ENCODE peak calls at places on chromosomes 13 and 19, in five cellular contexts. A is left ventricle myocardium inferior, H is tibial nerve, W is prostate gland, J is kidney. S is an unnamed sample.

GRCh38 chr13:26601669-26602068 is 44.2 kb downstream of the WASF3 start:
- DNase-seq in A (no peak), H (no peak), W (no peak), J (no peak), S (no peak)

GRCh38 chr19:7188682-7189629 is 105.3 kb downstream of the INSR start:
- DNase-seq in A (no peak), H (no peak), W (no peak), J (no peak), S (no peak)

GRCh38 chr19:19406878-19407639 is 1.6 kb downstream of the GATAD2A start:
- DNase-seq in A (no peak), H (no peak), W (peak), J (no peak), S (no peak)

GRCh38 chr19:38702278-38702677 is 42.0 kb downstream of the CAPN12 start:
- DNase-seq in A (no peak), H (no peak), W (no peak), J (no peak), S (no peak)

GRCh38 chr19:12641456-12641855 is 25.1 kb downstream of the MAN2B1 start:
- DNase-seq in A (no peak), H (no peak), W (no peak), J (peak), S (no peak)

GRCh38 chr13:81779896-81780295 is 1439.0 kb upstream of the SPRY2 start:
- DNase-seq in A (no peak), H (no peak), W (no peak), J (no peak), S (no peak)

GRCh38 chr19:22634450-22634827 is 315 bp downstream of the ZNF492 start:
- DNase-seq in A (no peak), H (no peak), W (no peak), J (peak), S (no peak)

GRCh38 chr13:40026174-40026585 is 370.7 kb downstream of the COG6 start:
- DNase-seq in A (no peak), H (no peak), W (no peak), J (no peak), S (no peak)

DNA sequence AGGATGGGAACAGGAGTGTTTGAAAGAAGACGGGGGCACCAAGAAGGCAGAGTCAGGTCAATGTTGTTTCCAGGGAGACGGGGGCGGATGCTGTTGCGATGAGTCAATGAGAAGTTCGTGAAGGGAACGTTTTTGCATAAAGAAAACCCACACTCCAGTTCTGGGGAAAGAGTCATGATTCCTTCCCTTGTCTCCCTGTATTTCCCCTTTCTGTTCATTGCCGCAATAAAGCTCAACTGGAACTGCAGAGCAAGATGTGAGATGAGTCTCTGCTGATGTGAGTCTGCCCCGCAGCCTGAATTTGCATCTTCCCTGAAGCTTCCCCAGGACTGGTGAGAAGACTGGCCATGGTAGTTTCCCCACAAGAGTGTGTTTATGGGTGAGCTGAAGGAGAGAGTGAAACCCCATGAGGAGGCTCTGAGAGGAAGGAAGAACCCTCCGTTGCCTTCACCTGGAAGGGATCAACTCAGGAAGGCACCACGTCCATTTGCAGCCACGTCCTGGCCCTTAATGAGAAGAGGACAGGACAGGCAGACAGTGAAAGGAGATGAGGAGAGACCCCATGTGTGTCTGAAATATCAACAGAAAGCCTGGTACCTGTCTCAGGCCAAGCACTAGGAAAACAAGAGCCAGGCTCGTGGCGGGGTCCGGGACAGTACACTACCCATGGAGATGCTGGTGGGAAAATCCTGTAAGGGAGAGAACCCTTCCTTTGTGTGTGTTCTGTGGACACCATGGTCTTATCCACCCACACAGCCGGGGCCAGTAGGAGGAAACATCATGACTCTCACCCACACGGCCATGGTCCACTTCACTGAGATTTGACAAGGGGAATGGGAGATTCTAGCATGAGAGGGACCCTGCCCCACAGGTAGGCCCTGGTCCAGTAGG is 13.7 kb downstream of the LILRA1 start:
- DNase-seq in A (no peak), H (no peak), W (no peak), J (peak), S (no peak)
- H3K27ac ChIP-seq in A (no peak), H (no peak), W (no peak), J (no peak), S (no peak)

GRCh38 chr19:2392366-2392765 is 32.3 kb downstream of the TMPRSS9 start:
- DNase-seq in A (no peak), H (no peak), W (no peak), J (no peak), S (no peak)
- H3K4me3 ChIP-seq in A (no peak), H (no peak), W (no peak), J (no peak), S (no peak)

GRCh38 chr19:3178973-3179738 is 587 bp downstream of the S1PR4 start:
- DNase-seq in A (no peak), H (no peak), W (no peak), J (peak), S (no peak)
- TF ChIP-seq CTCF in A (no peak), H (no peak), W (no peak), J (no peak), S (no peak)

GRCh38 chr13:114057131-114058050 is 75.0 kb downstream of the RASA3 start:
- DNase-seq in A (no peak), H (no peak), W (no peak), J (peak), S (no peak)

GRCh38 chr13:114059428-114059827 is 73.0 kb downstream of the RASA3 start:
- DNase-seq in A (no peak), H (no peak), W (no peak), J (peak), S (peak)

GRCh38 chr13:114056205-114057013 is 76.0 kb downstream of the RASA3 start:
- DNase-seq in A (no peak), H (no peak), W (no peak), J (peak), S (no peak)

GRCh38 chr13:114059946-114060860 is 72.2 kb downstream of the RASA3 start:
- DNase-seq in A (peak), H (peak), W (peak), J (peak), S (peak)

DNA sequence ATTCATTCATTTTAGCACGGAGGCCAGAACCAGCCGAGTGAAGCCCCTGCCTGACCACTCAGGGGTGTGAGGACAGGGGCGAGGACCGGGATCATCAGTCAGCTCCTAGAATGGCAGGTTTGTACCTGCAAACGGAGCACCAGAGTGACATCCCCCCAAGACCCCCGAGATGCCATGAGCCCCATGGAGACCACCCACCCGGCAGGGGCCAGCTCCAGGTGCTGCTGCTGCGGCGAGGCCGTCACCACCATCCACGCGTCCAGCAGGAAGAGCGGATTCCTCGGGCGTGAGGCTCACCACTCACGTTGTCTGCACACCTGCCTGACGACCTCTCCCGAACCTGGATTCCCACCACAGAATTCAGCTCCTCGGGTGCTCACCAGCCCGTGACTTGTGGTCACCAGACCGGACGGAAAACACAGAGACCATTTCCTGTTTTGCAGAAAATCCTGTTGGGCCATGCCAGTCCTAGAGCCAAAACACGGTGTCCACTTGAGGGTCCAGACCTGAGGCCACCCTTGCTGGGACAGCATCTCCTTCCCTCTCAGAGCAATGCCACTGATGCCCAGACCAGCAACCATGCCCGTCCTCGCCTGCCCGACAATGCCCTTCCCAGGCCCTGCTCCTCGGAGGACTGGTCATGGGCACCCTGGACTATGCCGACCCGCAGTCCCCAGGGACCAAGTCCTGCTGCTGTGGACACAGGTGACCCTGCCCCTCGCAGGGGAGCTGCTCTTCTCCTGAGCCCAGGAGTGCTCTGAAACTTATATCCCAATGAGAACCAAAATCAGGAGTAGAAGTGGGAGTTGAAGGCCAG is 74.2 kb downstream of the RASA3 start:
- DNase-seq in A (no peak), H (no peak), W (no peak), J (peak), S (no peak)
- H3K27ac ChIP-seq in A (no peak), H (peak), W (no peak), J (no peak), S (no peak)

GRCh38 chr13:20160346-20161274 is at the start of gene GJA3:
- DNase-seq in A (peak), H (no peak), W (no peak), J (no peak), S (no peak)

GRCh38 chr13:20161275-20161950 is 561 bp upstream of the GJA3 start:
- DNase-seq in A (no peak), H (no peak), W (no peak), J (no peak), S (no peak)

GRCh38 chr13:20159646-20160345 is 1.1 kb downstream of the GJA3 start:
- DNase-seq in A (no peak), H (no peak), W (no peak), J (no peak), S (no peak)

GRCh38 chr13:20165417-20166257 is 4.8 kb upstream of the GJA3 start:
- DNase-seq in A (no peak), H (no peak), W (no peak), J (no peak), S (no peak)

GRCh38 chr13:20161951-20162300 is 1.1 kb upstream of the GJA3 start:
- DNase-seq in A (no peak), H (no peak), W (no peak), J (no peak), S (no peak)
- H3K4me3 ChIP-seq in A (peak), H (no peak), W (no peak), J (no peak), S (no peak)

GRCh38 chr19:1843646-1844394 is 4.5 kb downstream of the REXO1 start:
- DNase-seq in A (no peak), H (no peak), W (no peak), J (no peak), S (no peak)
- TF ChIP-seq CTCF in A (peak), H (no peak), W (no peak), J (no peak), S (no peak)

DNA sequence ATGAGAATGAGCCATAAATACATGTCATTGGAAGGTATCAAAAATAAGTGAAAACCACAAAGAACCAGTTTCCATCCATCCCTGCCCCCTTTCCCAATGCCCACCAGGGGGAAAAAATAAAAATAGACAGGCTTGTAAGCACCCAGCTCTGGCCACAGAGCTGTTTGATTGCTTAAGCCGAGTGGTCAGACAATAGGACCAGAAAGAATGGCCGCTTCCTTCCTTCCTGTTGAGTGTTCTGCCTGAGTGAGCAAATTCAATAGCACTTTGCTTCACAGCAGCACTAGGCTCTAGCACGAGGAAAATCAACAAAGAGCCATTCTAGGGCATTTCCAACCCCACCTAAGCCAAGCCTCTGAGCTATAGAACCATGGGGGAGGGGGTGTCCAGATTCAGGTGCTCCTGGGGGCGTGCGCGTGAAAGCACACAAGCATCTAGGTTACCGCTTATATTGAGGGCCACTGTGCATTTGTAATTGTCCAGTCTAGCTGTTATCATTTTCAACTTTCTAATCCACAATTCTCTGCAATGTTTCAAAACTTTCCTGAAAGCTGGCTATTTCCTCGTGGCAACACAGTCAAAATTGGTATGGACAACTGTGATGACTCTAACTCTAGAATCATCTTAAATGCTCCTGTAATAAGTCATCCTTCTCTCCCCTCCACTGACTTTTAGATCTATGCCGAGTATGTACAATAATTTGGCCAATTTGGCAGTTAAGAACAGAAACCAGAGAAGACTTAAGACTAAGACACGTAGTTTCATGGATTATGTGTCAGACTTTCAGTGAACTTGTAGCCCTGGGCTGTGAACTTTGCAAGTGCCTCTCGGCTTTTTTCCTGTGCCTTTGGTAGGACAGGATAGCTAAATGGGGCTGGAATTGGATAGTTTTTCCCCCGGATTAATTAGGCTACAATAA is 64.3 kb downstream of the SPRY2 start:
- DNase-seq in A (no peak), H (peak), W (no peak), J (no peak), S (no peak)
- H3K27ac ChIP-seq in A (peak), H (no peak), W (no peak), J (no peak), S (no peak)

S was measured in psoas muscle.